ENCODE peak calls at places on chromosomes 5 and 9, in four cellular contexts. H, N, M and T are unnamed samples.

GRCh38 chr5:167699434-167699833 is 592.0 kb upstream of the WWC1 start:
- DNase-seq in M (no peak), H (no peak), N (peak; percentile 99), T (no peak)

GRCh38 chr9:83231039-83231438 is 168.1 kb upstream of the RASEF start:
- DNase-seq in H (no peak), N (no peak), M (no peak), T (no peak)

GRCh38 chr5:1492757-1493156 is 31.0 kb downstream of the LPCAT1 start:
- DNase-seq in M (no peak), N (no peak), H (no peak), T (no peak)

GRCh38 chr5:66136053-66136452 is 8.0 kb upstream of the SREK1 start:
- DNase-seq in M (no peak), H (no peak), N (no peak), T (no peak)

GRCh38 chr9:110104201-110104845 is 103.6 kb downstream of the C9orf152 start:
- DNase-seq in H (no peak), M (no peak), N (peak; percentile 46), T (no peak)

GRCh38 chr5:156330141-156330870 is 3.3 kb downstream of the SGCD start:
- DNase-seq in N (no peak), M (no peak), H (no peak), T (no peak)

GRCh38 chr5:15594922-15595568 is 95.1 kb downstream of the FBXL7 start:
- DNase-seq in H (no peak), M (no peak), N (no peak), T (no peak)

GRCh38 chr9:134560206-134560605 is 81.4 kb upstream of the COL5A1 start:
- DNase-seq in N (no peak), M (no peak), H (no peak), T (no peak)

GRCh38 chr9:77735515-77735914 is 87.4 kb upstream of the GNA14 start:
- DNase-seq in H (no peak), M (no peak), N (peak; percentile 75), T (peak; percentile 41)

GRCh38 chr9:109253637-109254284 is 67.1 kb downstream of the EPB41L4B start:
- DNase-seq in H (no peak), N (peak; percentile 59), M (no peak), T (no peak)

GRCh38 chr5:123035950-123036390 is 555 bp downstream of the PPIC start:
- DNase-seq in M (no peak), N (peak; percentile 23), H (peak; percentile 43), T (peak; percentile 47)

GRCh38 chr9:105425817-105426433 is 21.9 kb upstream of the FSD1L start:
- DNase-seq in M (no peak), N (no peak), H (no peak), T (no peak)

GRCh38 chr5:119340597-119341218 is 15.1 kb upstream of the TNFAIP8 start:
- DNase-seq in N (no peak), H (no peak), M (no peak), T (no peak)

GRCh38 chr5:80569086-80569960 is 757 bp downstream of the ANKRD34B start:
- DNase-seq in M (no peak), H (peak; percentile 31), N (no peak), T (no peak)

GRCh38 chr5:72231989-72232703 is 87.9 kb downstream of the MRPS27 start:
- DNase-seq in M (no peak), H (no peak), N (no peak), T (no peak)

GRCh38 chr9:15298362-15298761 is 8.7 kb downstream of the TTC39B start:
- DNase-seq in N (no peak), H (no peak), M (no peak), T (no peak)